ENCODE peak calls at places on chromosomes 11 and 22, in eight cellular contexts. One of them, this sample, is unnamed.

GRCh38 chr11:87971354-87971753 is 203.9 kb downstream of the RAB38 start:
- DNase-seq in Ammon's horn: no peak
- DNase-seq in PC-3: no peak
- DNase-seq in NCI-H774: no peak
- DNase-seq in astrocyte: no peak
- DNase-seq in AG08396: no peak
- DNase-seq in activated CD8-positive, alpha-beta T cell treated with anti-CD3 and anti-CD28 coated beads for 36 hours: no peak
- DNase-seq in stimulated activated CD4-positive, alpha-beta T cell treated with anti-CD3 and anti-CD28 coated beads, Interleukin-4, amount 100 ng/mL, for 24 hours: no peak
- DNase-seq in this sample: no peak

GRCh38 chr22:19713228-19713627 is 1.1 kb upstream of the SEPTIN5 start:
- DNase-seq in Ammon's horn: no peak
- DNase-seq in PC-3: no peak
- DNase-seq in NCI-H774: no peak
- DNase-seq in astrocyte: no peak
- DNase-seq in AG08396: no peak
- DNase-seq in activated CD8-positive, alpha-beta T cell treated with anti-CD3 and anti-CD28 coated beads for 36 hours: no peak
- DNase-seq in stimulated activated CD4-positive, alpha-beta T cell treated with anti-CD3 and anti-CD28 coated beads, Interleukin-4, amount 100 ng/mL, for 24 hours: no peak
- DNase-seq in this sample: no peak

GRCh38 chr22:28773461-28773867 is 969 bp downstream of the CCDC117 start:
- DNase-seq in Ammon's horn: no peak
- DNase-seq in PC-3: no peak
- DNase-seq in NCI-H774: no peak
- DNase-seq in astrocyte: peak; percentile 49
- DNase-seq in AG08396: peak; percentile 69
- DNase-seq in activated CD8-positive, alpha-beta T cell treated with anti-CD3 and anti-CD28 coated beads for 36 hours: no peak
- DNase-seq in stimulated activated CD4-positive, alpha-beta T cell treated with anti-CD3 and anti-CD28 coated beads, Interleukin-4, amount 100 ng/mL, for 24 hours: no peak
- DNase-seq in this sample: no peak

GRCh38 chr11:96143016-96143670 is 199.9 kb downstream of the MAML2 start:
- DNase-seq in Ammon's horn: peak; percentile 62
- DNase-seq in PC-3: no peak
- DNase-seq in NCI-H774: no peak
- DNase-seq in astrocyte: no peak
- DNase-seq in AG08396: no peak
- DNase-seq in activated CD8-positive, alpha-beta T cell treated with anti-CD3 and anti-CD28 coated beads for 36 hours: no peak
- DNase-seq in stimulated activated CD4-positive, alpha-beta T cell treated with anti-CD3 and anti-CD28 coated beads, Interleukin-4, amount 100 ng/mL, for 24 hours: no peak
- DNase-seq in this sample: no peak

GRCh38 chr11:132704796-132705375 is 827.4 kb downstream of the OPCML start:
- DNase-seq in Ammon's horn: no peak
- DNase-seq in PC-3: no peak
- DNase-seq in NCI-H774: peak; percentile 39
- DNase-seq in astrocyte: no peak
- DNase-seq in AG08396: no peak
- DNase-seq in activated CD8-positive, alpha-beta T cell treated with anti-CD3 and anti-CD28 coated beads for 36 hours: no peak
- DNase-seq in stimulated activated CD4-positive, alpha-beta T cell treated with anti-CD3 and anti-CD28 coated beads, Interleukin-4, amount 100 ng/mL, for 24 hours: no peak
- DNase-seq in this sample: no peak

GRCh38 chr11:130602700-130603584 is 154.5 kb downstream of the ADAMTS15 start:
- DNase-seq in Ammon's horn: no peak
- DNase-seq in PC-3: no peak
- DNase-seq in NCI-H774: no peak
- DNase-seq in astrocyte: no peak
- DNase-seq in AG08396: no peak
- DNase-seq in activated CD8-positive, alpha-beta T cell treated with anti-CD3 and anti-CD28 coated beads for 36 hours: no peak
- DNase-seq in stimulated activated CD4-positive, alpha-beta T cell treated with anti-CD3 and anti-CD28 coated beads, Interleukin-4, amount 100 ng/mL, for 24 hours: no peak
- DNase-seq in this sample: no peak

GRCh38 chr11:123062892-123063395 is 1.0 kb upstream of the HSPA8 start:
- DNase-seq in Ammon's horn: no peak
- DNase-seq in PC-3: peak; percentile 33
- DNase-seq in NCI-H774: no peak
- DNase-seq in astrocyte: no peak
- DNase-seq in AG08396: no peak
- DNase-seq in activated CD8-positive, alpha-beta T cell treated with anti-CD3 and anti-CD28 coated beads for 36 hours: no peak
- DNase-seq in stimulated activated CD4-positive, alpha-beta T cell treated with anti-CD3 and anti-CD28 coated beads, Interleukin-4, amount 100 ng/mL, for 24 hours: no peak
- DNase-seq in this sample: no peak

GRCh38 chr11:134257101-134257500 is 3.7 kb downstream of the ACAD8 start:
- DNase-seq in Ammon's horn: no peak
- DNase-seq in PC-3: no peak
- DNase-seq in NCI-H774: no peak
- DNase-seq in astrocyte: no peak
- DNase-seq in AG08396: no peak
- DNase-seq in activated CD8-positive, alpha-beta T cell treated with anti-CD3 and anti-CD28 coated beads for 36 hours: no peak
- DNase-seq in stimulated activated CD4-positive, alpha-beta T cell treated with anti-CD3 and anti-CD28 coated beads, Interleukin-4, amount 100 ng/mL, for 24 hours: no peak
- DNase-seq in this sample: no peak

GRCh38 chr11:2202071-2202899 is 30.7 kb upstream of the TH start:
- DNase-seq in Ammon's horn: no peak
- DNase-seq in PC-3: peak; percentile 85
- DNase-seq in NCI-H774: no peak
- DNase-seq in astrocyte: no peak
- DNase-seq in AG08396: no peak
- DNase-seq in activated CD8-positive, alpha-beta T cell treated with anti-CD3 and anti-CD28 coated beads for 36 hours: no peak
- DNase-seq in stimulated activated CD4-positive, alpha-beta T cell treated with anti-CD3 and anti-CD28 coated beads, Interleukin-4, amount 100 ng/mL, for 24 hours: no peak
- DNase-seq in this sample: no peak

GRCh38 chr11:65112551-65113360 is 1.1 kb downstream of the TM7SF2 start:
- DNase-seq in Ammon's horn: peak; percentile 45
- DNase-seq in PC-3: peak; percentile 67
- DNase-seq in NCI-H774: peak; percentile 53
- DNase-seq in astrocyte: no peak
- DNase-seq in AG08396: peak; percentile 80
- DNase-seq in activated CD8-positive, alpha-beta T cell treated with anti-CD3 and anti-CD28 coated beads for 36 hours: peak; percentile 79
- DNase-seq in stimulated activated CD4-positive, alpha-beta T cell treated with anti-CD3 and anti-CD28 coated beads, Interleukin-4, amount 100 ng/mL, for 24 hours: peak; percentile 75
- DNase-seq in this sample: peak; percentile 95

GRCh38 chr11:96222102-96222501 is 120.9 kb downstream of the MAML2 start:
- DNase-seq in Ammon's horn: no peak
- DNase-seq in PC-3: no peak
- DNase-seq in NCI-H774: no peak
- DNase-seq in astrocyte: no peak
- DNase-seq in AG08396: no peak
- DNase-seq in activated CD8-positive, alpha-beta T cell treated with anti-CD3 and anti-CD28 coated beads for 36 hours: no peak
- DNase-seq in stimulated activated CD4-positive, alpha-beta T cell treated with anti-CD3 and anti-CD28 coated beads, Interleukin-4, amount 100 ng/mL, for 24 hours: no peak
- DNase-seq in this sample: no peak

GRCh38 chr22:48881326-48881980 is 946.2 kb downstream of the BRD1 start:
- DNase-seq in Ammon's horn: no peak
- DNase-seq in PC-3: no peak
- DNase-seq in NCI-H774: no peak
- DNase-seq in astrocyte: no peak
- DNase-seq in AG08396: no peak
- DNase-seq in activated CD8-positive, alpha-beta T cell treated with anti-CD3 and anti-CD28 coated beads for 36 hours: no peak
- DNase-seq in stimulated activated CD4-positive, alpha-beta T cell treated with anti-CD3 and anti-CD28 coated beads, Interleukin-4, amount 100 ng/mL, for 24 hours: no peak
- DNase-seq in this sample: no peak

GRCh38 chr11:109085708-109086373 is 336.1 kb upstream of the C11orf87 start:
- DNase-seq in Ammon's horn: no peak
- DNase-seq in PC-3: peak; percentile 25
- DNase-seq in NCI-H774: no peak
- DNase-seq in astrocyte: no peak
- DNase-seq in AG08396: peak; percentile 52
- DNase-seq in activated CD8-positive, alpha-beta T cell treated with anti-CD3 and anti-CD28 coated beads for 36 hours: no peak
- DNase-seq in stimulated activated CD4-positive, alpha-beta T cell treated with anti-CD3 and anti-CD28 coated beads, Interleukin-4, amount 100 ng/mL, for 24 hours: no peak
- DNase-seq in this sample: no peak

GRCh38 chr11:111446404-111447152 is 65.6 kb downstream of the BTG4 start:
- DNase-seq in Ammon's horn: peak; percentile 98
- DNase-seq in PC-3: peak; percentile 92
- DNase-seq in NCI-H774: peak; percentile 87
- DNase-seq in astrocyte: peak; percentile 85
- DNase-seq in AG08396: peak; percentile 91
- DNase-seq in activated CD8-positive, alpha-beta T cell treated with anti-CD3 and anti-CD28 coated beads for 36 hours: peak; percentile 80
- DNase-seq in stimulated activated CD4-positive, alpha-beta T cell treated with anti-CD3 and anti-CD28 coated beads, Interleukin-4, amount 100 ng/mL, for 24 hours: peak; percentile 77
- DNase-seq in this sample: peak; percentile 94

GRCh38 chr11:96241351-96241841 is 101.6 kb downstream of the MAML2 start:
- DNase-seq in Ammon's horn: no peak
- DNase-seq in PC-3: no peak
- DNase-seq in NCI-H774: no peak
- DNase-seq in astrocyte: no peak
- DNase-seq in AG08396: no peak
- DNase-seq in activated CD8-positive, alpha-beta T cell treated with anti-CD3 and anti-CD28 coated beads for 36 hours: no peak
- DNase-seq in stimulated activated CD4-positive, alpha-beta T cell treated with anti-CD3 and anti-CD28 coated beads, Interleukin-4, amount 100 ng/mL, for 24 hours: no peak
- DNase-seq in this sample: no peak

GRCh38 chr11:123507043-123507442 is 77.0 kb downstream of the GRAMD1B start:
- DNase-seq in Ammon's horn: no peak
- DNase-seq in PC-3: no peak
- DNase-seq in NCI-H774: no peak
- DNase-seq in astrocyte: peak; percentile 77
- DNase-seq in AG08396: no peak
- DNase-seq in activated CD8-positive, alpha-beta T cell treated with anti-CD3 and anti-CD28 coated beads for 36 hours: peak; percentile 19
- DNase-seq in stimulated activated CD4-positive, alpha-beta T cell treated with anti-CD3 and anti-CD28 coated beads, Interleukin-4, amount 100 ng/mL, for 24 hours: no peak
- DNase-seq in this sample: no peak

This sample was measured in activated CD4-positive, alpha-beta T cell treated with anti-CD3 and anti-CD28 coated beads, Interleukin-2, amount 10 ng/mL, durations not matched to agents 24 days and 14 days.